ENCODE peak calls at places on chromosomes 1 and 21, in five cellular contexts. T is GM06990, P is left lung, E is A549, K is ovary. V is an unnamed sample.

GRCh38 chr1:185158806-185159205 is 1.8 kb downstream of the SWT1 start:
- DNase-seq in T (no peak), P (no peak), E (peak), K (no peak), V (no peak)

GRCh38 chr21:41817877-41818855 is 51.3 kb upstream of the RIPK4 start:
- DNase-seq in T (no peak), P (no peak), E (no peak), K (no peak), V (no peak)

GRCh38 chr21:31213787-31214186 is 130.3 kb downstream of the TIAM1 start:
- DNase-seq in T (no peak), P (no peak), E (no peak), K (no peak), V (no peak)

GRCh38 chr21:33123396-33124120 is 53.6 kb downstream of the OLIG1 start:
- DNase-seq in T (no peak), P (no peak), E (no peak), K (no peak), V (no peak)

GRCh38 chr1:225880636-225881035 is 1.5 kb downstream of the TMEM63A start:
- DNase-seq in T (no peak), P (no peak), E (no peak), K (no peak), V (no peak)

GRCh38 chr1:173195596-173196088 is 11.5 kb downstream of the TNFSF4 start:
- DNase-seq in T (peak), P (no peak), E (no peak), K (no peak), V (no peak)

GRCh38 chr1:30417701-30418425 is 305.5 kb downstream of the MATN1 start:
- DNase-seq in T (no peak), P (no peak), E (no peak), K (no peak), V (no peak)

GRCh38 chr1:19309123-19309813 is 2.7 kb downstream of the AKR7A2 start:
- DNase-seq in T (no peak), P (no peak), E (no peak), K (no peak), V (no peak)

GRCh38 chr1:100538935-100539835 is 1.2 kb downstream of the GPR88 start:
- DNase-seq in T (peak), P (no peak), E (peak), K (peak), V (peak)

GRCh38 chr1:149942207-149942606 is 5.5 kb upstream of the MTMR11 start:
- DNase-seq in T (no peak), P (no peak), E (peak), K (no peak), V (peak)

GRCh38 chr1:19164274-19165015 is 45.6 kb downstream of the UBR4 start:
- DNase-seq in T (no peak), P (no peak), E (no peak), K (no peak), V (no peak)

GRCh38 chr1:204758601-204759000 is 73.1 kb upstream of the LRRN2 start:
- DNase-seq in T (no peak), P (no peak), E (no peak), K (no peak), V (no peak)

GRCh38 chr21:45054927-45055612 is 19.3 kb upstream of the ADARB1 start:
- DNase-seq in T (no peak), P (no peak), E (no peak), K (no peak), V (no peak)

GRCh38 chr1:92481598-92482403 is 4.9 kb downstream of the GFI1 start:
- DNase-seq in T (peak), P (no peak), E (no peak), K (no peak), V (peak)

GRCh38 chr1:4674676-4675075 is 20.3 kb downstream of the AJAP1 start:
- DNase-seq in T (no peak), P (no peak), E (no peak), K (no peak), V (no peak)

GRCh38 chr1:3909615-3910014 is 9.5 kb upstream of the C1orf174 start:
- DNase-seq in T (no peak), P (no peak), E (no peak), K (no peak), V (no peak)

GRCh38 chr1:170494369-170494768 is 37.6 kb upstream of the GORAB start:
- DNase-seq in T (no peak), P (no peak), E (no peak), K (no peak), V (no peak)

GRCh38 chr1:6460349-6461236 is 5.4 kb downstream of the TNFRSF25 start:
- DNase-seq in T (peak), P (no peak), E (no peak), K (no peak), V (no peak)

GRCh38 chr21:35764077-35764476 is 296.2 kb downstream of the SETD4 start:
- DNase-seq in T (no peak), P (no peak), E (no peak), K (no peak), V (no peak)

GRCh38 chr21:46227811-46228344 is 696 bp downstream of the LSS start:
- DNase-seq in T (no peak), P (no peak), E (no peak), K (no peak), V (no peak)

GRCh38 chr1:53470155-53470554 is 11.0 kb downstream of the DMRTB1 start:
- DNase-seq in T (no peak), P (peak), E (peak), K (peak), V (peak)

GRCh38 chr1:150464422-150464826 is 22.8 kb upstream of the TARS2 start:
- DNase-seq in T (peak), P (peak), E (peak), K (peak), V (peak)

GRCh38 chr1:4425892-4426291 is 228.5 kb upstream of the AJAP1 start:
- DNase-seq in T (no peak), P (no peak), E (peak), K (no peak), V (no peak)

GRCh38 chr1:246724001-246724724 is at the start of gene SCCPDH:
- DNase-seq in T (peak), P (peak), E (peak), K (peak), V (peak)

GRCh38 chr1:32179193-32179442 is 357 bp upstream of the TXLNA start:
- DNase-seq in T (no peak), P (no peak), E (no peak), K (no peak), V (peak)

GRCh38 chr1:55836086-55836485 is 620.9 kb upstream of the USP24 start:
- DNase-seq in T (no peak), P (no peak), E (no peak), K (no peak), V (no peak)

GRCh38 chr1:86779308-86780191 is 75.2 kb downstream of the SH3GLB1 start:
- DNase-seq in T (no peak), P (no peak), E (no peak), K (no peak), V (no peak)

GRCh38 chr1:156623946-156624813 is 5.0 kb downstream of the HAPLN2 start:
- DNase-seq in T (no peak), P (no peak), E (peak), K (no peak), V (peak)

GRCh38 chr1:245598524-245599310 is 443.9 kb downstream of the KIF26B start:
- DNase-seq in T (no peak), P (no peak), E (no peak), K (no peak), V (no peak)

GRCh38 chr1:99662581-99663208 is 16.8 kb downstream of the PALMD start:
- DNase-seq in T (no peak), P (peak), E (peak), K (peak), V (peak)

DNA sequence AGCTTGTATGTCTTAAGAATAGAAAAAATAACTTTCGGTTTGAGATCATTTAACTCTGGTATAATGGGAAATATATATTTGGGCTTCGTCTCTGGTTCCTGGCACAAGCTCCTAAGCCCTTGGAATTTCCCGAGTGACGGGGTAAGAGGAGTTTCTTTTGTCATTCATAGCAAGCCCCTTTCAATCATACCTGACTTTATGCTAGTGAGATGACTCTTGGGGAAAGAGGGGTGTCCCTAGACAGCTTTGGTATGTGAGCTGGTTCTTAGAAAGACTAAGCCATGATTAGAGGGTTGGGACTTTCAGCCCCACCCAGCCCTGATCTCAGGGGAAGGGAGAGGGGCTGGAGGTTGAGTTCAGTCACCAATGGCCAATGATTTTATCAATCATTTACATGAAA is 13.9 kb upstream of the MTARC1 start:
- DNase-seq in T (no peak), P (no peak), E (no peak), K (no peak), V (no peak)
- TF ChIP-seq CTCF in T (no peak), P (no peak), E (no peak), K (no peak), V (no peak)

GRCh38 chr1:16430598-16430997 is 6.6 kb downstream of the SPATA21 start:
- DNase-seq in T (no peak), P (no peak), E (peak), K (no peak), V (no peak)
- TF ChIP-seq CTCF in T (no peak), P (no peak), E (no peak), K (no peak), V (no peak)

DNA sequence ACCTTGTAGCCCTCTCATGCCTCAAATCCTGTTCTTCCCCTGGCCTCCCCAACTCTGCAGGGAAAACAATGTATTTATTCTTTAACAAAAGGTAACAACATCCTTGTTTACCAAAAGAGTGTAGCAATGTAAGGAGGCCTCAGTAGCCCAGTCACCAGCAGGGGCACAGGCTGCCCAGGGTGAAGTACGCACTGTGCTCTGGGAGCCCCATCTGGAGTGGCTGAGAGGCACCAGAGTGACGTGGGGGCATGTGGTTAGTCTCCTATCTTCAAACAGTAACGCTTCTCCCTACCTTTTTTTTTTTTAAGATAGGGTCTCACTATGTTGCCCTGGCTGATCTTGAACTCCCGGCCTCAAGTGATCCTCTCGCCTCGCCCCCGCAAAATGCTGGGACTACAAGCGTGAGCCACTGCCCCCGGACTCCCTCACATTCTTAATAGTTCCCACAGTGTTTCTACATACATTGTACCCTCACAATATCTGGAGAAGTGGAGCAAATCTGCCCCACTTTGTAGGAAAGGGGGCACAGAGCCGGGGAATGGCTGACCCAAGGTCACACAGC is 51.3 kb upstream of the ECE1 start:
- DNase-seq in T (no peak), P (no peak), E (no peak), K (peak), V (no peak)
- TF ChIP-seq CTCF in T (no peak), P (no peak), E (no peak), K (no peak), V (no peak)

GRCh38 chr21:29360799-29361765 is 62.4 kb downstream of the BACH1 start:
- DNase-seq in T (no peak), P (no peak), E (peak), K (no peak), V (no peak)
- TF ChIP-seq CTCF in T (peak), P (no peak), E (no peak), K (no peak), V (no peak)

DNA sequence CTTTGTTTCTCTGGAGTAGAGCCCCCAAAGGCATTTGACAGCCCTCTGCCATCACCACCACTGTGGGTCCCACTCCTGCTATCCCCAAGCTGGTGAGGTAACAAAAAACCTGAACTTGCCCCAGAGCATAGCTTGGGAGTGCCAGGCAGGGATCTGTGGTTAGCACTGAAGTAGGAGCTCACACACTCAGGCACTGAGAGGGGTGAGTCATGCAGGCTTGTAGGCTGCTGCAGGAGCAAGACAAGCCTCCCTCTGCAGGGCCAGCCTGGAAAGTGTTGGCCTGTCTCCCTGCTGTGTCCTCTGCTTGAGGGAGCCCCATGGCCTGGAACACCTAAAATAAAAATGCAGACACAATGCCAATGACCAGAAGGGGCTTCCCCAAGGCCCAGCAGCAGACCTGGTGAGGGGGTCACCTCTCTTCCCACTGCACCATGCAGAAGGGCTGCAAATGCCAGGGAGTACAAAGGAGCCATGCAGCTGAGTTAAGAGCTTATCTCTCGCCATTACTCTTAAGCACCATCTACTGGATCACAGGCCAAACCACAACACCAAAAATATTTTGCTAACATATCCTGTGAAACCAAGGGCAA is 108.9 kb upstream of the POGK start:
- DNase-seq in T (peak), P (peak), E (no peak), K (no peak), V (no peak)
- TF ChIP-seq CTCF in T (peak), P (no peak), E (no peak), K (no peak), V (no peak)

GRCh38 chr1:111739222-111739983 is at the start of gene INKA2:
- DNase-seq in T (peak), P (peak), E (peak), K (peak), V (peak)
- TF ChIP-seq CTCF in T (peak), P (no peak), E (no peak), K (no peak), V (no peak)